ENCODE peak calls at places on chromosome X, in eight cellular contexts. W is HCT116, N is choroid plexus epithelial cell, S is left ventricle myocardium inferior, E is fibroblast of lung, P is lower lobe of right lung, H is endodermal cell, V is kidney. I is an unnamed sample.

GRCh38 chrX:101009086-101009485 is 39.6 kb downstream of the ARL13A start:
- DNase-seq in S (no peak), H (no peak), E (peak; percentile 18), W (no peak), P (no peak), N (peak; percentile 33), V (no peak), I (no peak)

GRCh38 chrX:16204538-16204937 is 37.3 kb downstream of the MAGEB17 start:
- DNase-seq in S (no peak), E (no peak), V (no peak), N (no peak), H (no peak), P (no peak), W (no peak), I (no peak)

GRCh38 chrX:110006826-110007375 is 4.0 kb downstream of the TMEM164 start:
- DNase-seq in E (peak; percentile 24), N (peak; percentile 13), V (no peak), P (no peak), S (no peak), H (no peak), W (no peak), I (no peak)

GRCh38 chrX:123088331-123088730 is 95.7 kb upstream of the GRIA3 start:
- DNase-seq in S (no peak), V (no peak), P (no peak), E (no peak), H (no peak), N (no peak), W (no peak), I (no peak)

GRCh38 chrX:119757979-119758681 is at the start of gene SOWAHD:
- DNase-seq in W (no peak), P (peak; percentile 63), E (peak; percentile 21), S (peak; percentile 38), V (peak; percentile 77), H (peak; percentile 85), N (no peak), I (no peak)

GRCh38 chrX:122943918-122944317 is 240.2 kb upstream of the GRIA3 start:
- DNase-seq in P (no peak), W (no peak), N (peak; percentile 65), V (no peak), S (no peak), H (no peak), E (no peak), I (peak; percentile 33)

GRCh38 chrX:45762699-45763647 is 562.3 kb upstream of the DIPK2B start:
- DNase-seq in P (no peak), W (no peak), H (no peak), E (no peak), V (no peak), S (no peak), N (no peak), I (no peak)

GRCh38 chrX:16138108-16138427 is 14.7 kb downstream of the GRPR start:
- DNase-seq in H (peak; percentile 72), V (no peak), N (peak; percentile 17), E (no peak), S (no peak), P (no peak), W (peak; percentile 12), I (no peak)

GRCh38 chrX:50877310-50877709 is 33.2 kb upstream of the BMP15 start:
- DNase-seq in H (no peak), W (no peak), P (no peak), V (no peak), S (no peak), N (no peak), E (no peak), I (peak; percentile 18)

DNA sequence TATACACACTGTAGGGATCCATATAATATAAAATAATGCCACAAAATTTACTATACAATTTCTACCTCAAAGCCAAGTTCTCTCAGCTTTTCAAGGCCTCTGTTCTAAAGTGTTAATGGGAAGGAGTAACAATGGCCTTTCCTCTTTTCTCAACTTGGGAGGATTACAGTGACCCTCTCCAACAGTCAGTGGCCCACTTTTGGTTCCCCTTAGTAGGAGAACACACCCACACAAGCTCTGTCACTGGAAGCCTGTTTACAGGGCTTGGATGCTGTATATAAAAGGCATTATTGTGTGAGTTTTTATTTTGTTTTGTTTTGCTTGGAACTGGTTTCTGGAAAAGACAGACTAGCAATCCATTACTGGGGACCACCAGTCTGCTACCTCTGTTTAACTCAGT is 1.8 kb downstream of the ARHGEF6 start:
- DNase-seq in V (no peak), E (no peak), S (no peak), P (no peak), H (no peak), W (no peak), N (no peak), I (no peak)
- H3K4me3 ChIP-seq in V (peak overlapping the region; percentile 55), E (no peak overlapping the region), S (peak overlapping the region; percentile 57), P (peak overlapping the region; percentile 47), H (no peak overlapping the region), W (no peak overlapping the region), N (no peak overlapping the region), I (no peak overlapping the region)

DNA sequence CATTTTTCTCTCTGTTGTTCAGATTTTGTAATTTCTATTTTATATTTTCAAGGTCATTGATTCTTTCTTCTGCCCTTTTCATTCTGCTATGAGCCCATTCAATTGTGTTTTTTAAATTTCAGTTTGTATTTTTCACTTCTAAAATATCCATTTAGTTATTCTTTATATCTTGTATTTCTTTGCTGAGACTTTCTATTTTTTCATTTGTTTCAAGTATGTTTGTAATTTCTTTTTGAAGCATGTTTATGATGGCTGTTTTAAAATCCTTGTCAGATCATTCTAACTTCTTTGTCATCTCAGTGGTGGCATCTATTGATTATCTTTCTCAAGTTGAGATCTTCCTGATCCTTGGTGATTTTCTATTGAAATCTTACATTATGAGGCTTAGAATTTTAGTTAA is 157.2 kb upstream of the USP9X start:
- DNase-seq in E (no peak), H (no peak), V (no peak), S (no peak), P (no peak), N (no peak), W (no peak), I (no peak)
- TF ChIP-seq CTCF in E (no peak), H (no peak), V (no peak), S (no peak), P (no peak), N (no peak), W (no peak), I (no peak)

GRCh38 chrX:154458116-154458953 is at the start of gene PLXNA3:
- DNase-seq in P (peak; percentile 60), H (peak; percentile 68), W (no peak), S (peak; percentile 54), E (no peak), V (no peak), N (peak; percentile 37), I (no peak)
- H3K4me3 ChIP-seq in P (peak within 1 kb of the TSS; percentile 68), H (peak within 1 kb of the TSS; percentile 80), W (peak within 1 kb of the TSS; percentile 66), S (peak within 1 kb of the TSS; percentile 75), E (peak within 1 kb of the TSS; percentile 73), V (peak within 1 kb of the TSS; percentile 47), N (peak within 1 kb of the TSS; percentile 70), I (peak within 1 kb of the TSS; percentile 86)

GRCh38 chrX:10175317-10175871 is 18.6 kb downstream of the CLCN4 start:
- DNase-seq in H (no peak), N (peak; percentile 90), S (no peak), V (no peak), P (no peak), W (no peak), E (peak; percentile 69), I (peak; percentile 35)

GRCh38 chrX:10173331-10173900 is 16.6 kb downstream of the CLCN4 start:
- DNase-seq in E (peak; percentile 50), V (no peak), W (no peak), S (no peak), P (no peak), H (peak; percentile 64), N (peak; percentile 97), I (peak; percentile 54)

GRCh38 chrX:10172867-10173266 is 16.1 kb downstream of the CLCN4 start:
- DNase-seq in P (no peak), N (peak; percentile 42), S (no peak), H (no peak), E (no peak), W (no peak), V (no peak), I (no peak)

GRCh38 chrX:10174810-10175209 is 18.0 kb downstream of the CLCN4 start:
- DNase-seq in V (no peak), N (peak; percentile 60), S (no peak), E (no peak), P (no peak), W (no peak), H (no peak), I (no peak)

GRCh38 chrX:10174051-10174450 is 17.3 kb downstream of the CLCN4 start:
- DNase-seq in S (no peak), N (no peak), E (no peak), P (no peak), W (no peak), V (no peak), H (no peak), I (no peak)
- TF ChIP-seq CTCF in S (no peak), N (no peak), E (no peak), P (no peak), W (no peak), V (no peak), H (no peak), I (no peak)

I was measured in AG09309.